ENCODE peak calls at places on chromosomes 16 and 17, in eight cellular contexts. F is fibroblast of mammary gland, W is psoas muscle, Y is ovary, S is lower leg skin, C is DMS79, M is epithelial cell of esophagus, Q is breast epithelium. Z is an unnamed sample.

GRCh38 chr17:55238931-55239297 is 25.8 kb upstream of the HLF start:
- DNase-seq in F (no peak), W (no peak), Y (no peak), S (no peak), C (no peak), M (peak; percentile 14), Q (no peak), Z (no peak)

GRCh38 chr17:47728214-47728877 is 4.7 kb upstream of the TBX21 start:
- DNase-seq in F (no peak), W (no peak), Y (no peak), S (no peak), C (no peak), M (no peak), Q (no peak), Z (no peak)

GRCh38 chr16:48098472-48098871 is 57.3 kb downstream of the ABCC12 start:
- DNase-seq in F (no peak), W (no peak), Y (no peak), S (no peak), C (no peak), M (no peak), Q (no peak), Z (no peak)

GRCh38 chr16:85928411-85928820 is 29.5 kb downstream of the IRF8 start:
- DNase-seq in F (peak; percentile 26), W (peak; percentile 64), Y (peak; percentile 64), S (peak; percentile 41), C (no peak), M (no peak), Q (no peak), Z (no peak)

GRCh38 chr17:76090517-76091135 is 11.6 kb downstream of the ZACN start:
- DNase-seq in F (no peak), W (no peak), Y (no peak), S (peak; percentile 11), C (no peak), M (no peak), Q (no peak), Z (no peak)

GRCh38 chr17:17907469-17907868 is 64.7 kb downstream of the TOM1L2 start:
- DNase-seq in F (no peak), W (no peak), Y (no peak), S (no peak), C (no peak), M (no peak), Q (no peak), Z (no peak)

GRCh38 chr16:70704586-70704985 is 18.7 kb upstream of the MTSS2 start:
- DNase-seq in F (no peak), W (no peak), Y (no peak), S (no peak), C (no peak), M (no peak), Q (no peak), Z (no peak)

GRCh38 chr16:61050547-61050946 is 985.7 kb downstream of the CDH8 start:
- DNase-seq in F (no peak), W (no peak), Y (no peak), S (no peak), C (no peak), M (no peak), Q (no peak), Z (no peak)

GRCh38 chr16:81891734-81892364 is 112.8 kb downstream of the PLCG2 start:
- DNase-seq in F (no peak), W (no peak), Y (no peak), S (no peak), C (no peak), M (no peak), Q (no peak), Z (no peak)

GRCh38 chr17:320139-320538 is 32.5 kb downstream of the RPH3AL start:
- DNase-seq in F (no peak), W (peak; percentile 26), Y (no peak), S (no peak), C (no peak), M (no peak), Q (no peak), Z (no peak)

GRCh38 chr16:57527027-57527426 is 9.3 kb downstream of the CCDC102A start:
- DNase-seq in F (no peak), W (no peak), Y (peak; percentile 13), S (no peak), C (no peak), M (no peak), Q (no peak), Z (no peak)

GRCh38 chr16:57341441-57342303 is 16.9 kb upstream of the CCL22 start:
- DNase-seq in F (peak; percentile 96), W (no peak), Y (no peak), S (peak; percentile 51), C (peak; percentile 57), M (peak; percentile 100), Q (peak; percentile 97), Z (no peak)

GRCh38 chr17:40355123-40355803 is 9.3 kb downstream of the GJD3 start:
- DNase-seq in F (peak; percentile 61), W (peak; percentile 91), Y (peak; percentile 85), S (no peak), C (peak; percentile 11), M (peak; percentile 52), Q (peak; percentile 63), Z (no peak)

GRCh38 chr16:48057085-48057484 is 98.7 kb downstream of the ABCC12 start:
- DNase-seq in F (no peak), W (no peak), Y (no peak), S (no peak), C (no peak), M (no peak), Q (no peak), Z (no peak)

GRCh38 chr16:4537376-4538066 is 1.1 kb downstream of the CDIP1 start:
- DNase-seq in F (no peak), W (no peak), Y (peak; percentile 46), S (peak; percentile 35), C (no peak), M (peak; percentile 35), Q (peak; percentile 35), Z (no peak)

GRCh38 chr17:76720211-76720610 is 6.2 kb downstream of the JMJD6 start:
- DNase-seq in F (no peak), W (no peak), Y (no peak), S (no peak), C (no peak), M (no peak), Q (no peak), Z (no peak)

GRCh38 chr17:48244121-48244711 is 136.7 kb downstream of the SNX11 start:
- DNase-seq in F (no peak), W (no peak), Y (no peak), S (no peak), C (no peak), M (peak; percentile 18), Q (no peak), Z (no peak)

GRCh38 chr17:2337152-2337810 is at the start of gene SGSM2:
- DNase-seq in F (peak; percentile 15), W (peak; percentile 79), Y (peak; percentile 73), S (no peak), C (peak; percentile 20), M (peak; percentile 41), Q (no peak), Z (no peak)

GRCh38 chr16:2469399-2470233 is 1.5 kb upstream of the NTN3 start:
- DNase-seq in F (no peak), W (no peak), Y (no peak), S (no peak), C (no peak), M (no peak), Q (no peak), Z (no peak)

GRCh38 chr17:17780941-17781590 is 55.7 kb downstream of the SREBF1 start:
- DNase-seq in F (peak; percentile 49), W (peak; percentile 38), Y (peak; percentile 49), S (no peak), C (peak; percentile 62), M (peak; percentile 52), Q (peak; percentile 69), Z (no peak)

GRCh38 chr17:29592850-29593545 is at the start of gene ANKRD13B:
- DNase-seq in F (no peak), W (peak; percentile 74), Y (peak; percentile 66), S (peak; percentile 27), C (peak; percentile 73), M (no peak), Q (no peak), Z (no peak)

GRCh38 chr16:69444873-69445517 is 20.6 kb downstream of the CYB5B start:
- DNase-seq in F (peak; percentile 46), W (no peak), Y (no peak), S (no peak), C (no peak), M (no peak), Q (no peak), Z (no peak)

GRCh38 chr17:4696432-4696796 is 7.5 kb downstream of the PELP1 start:
- DNase-seq in F (no peak), W (no peak), Y (no peak), S (no peak), C (no peak), M (no peak), Q (no peak), Z (no peak)

GRCh38 chr17:27349540-27350021 is 55.7 kb downstream of the WSB1 start:
- DNase-seq in F (no peak), W (no peak), Y (peak; percentile 32), S (no peak), C (no peak), M (no peak), Q (no peak), Z (no peak)

GRCh38 chr17:62963296-62963695 is 2.7 kb upstream of the TANC2 start:
- DNase-seq in F (peak; percentile 94), W (no peak), Y (no peak), S (no peak), C (no peak), M (peak; percentile 80), Q (no peak), Z (no peak)

GRCh38 chr17:16512011-16512410 is 20.0 kb upstream of the LRRC75A start:
- DNase-seq in F (no peak), W (no peak), Y (no peak), S (no peak), C (no peak), M (no peak), Q (no peak), Z (peak; percentile 71)

GRCh38 chr17:50196826-50197225 is 4.6 kb downstream of the COL1A1 start:
- DNase-seq in F (peak; percentile 91), W (peak; percentile 59), Y (no peak), S (no peak), C (no peak), M (no peak), Q (no peak), Z (no peak)

GRCh38 chr17:57407287-57408063 is 151.2 kb downstream of the MSI2 start:
- DNase-seq in F (no peak), W (no peak), Y (no peak), S (no peak), C (peak; percentile 27), M (peak; percentile 40), Q (peak; percentile 29), Z (no peak)

Z was measured in NCI-H187 treated with DMSO at 0.1 percent for 48 hours.